ENCODE peak calls at places on chromosome 21, in five cellular contexts. J, T, D, E and H are unnamed samples.

GRCh38 chr21:17925000-17925610 is 105.9 kb upstream of the C21orf91 start:
- DNase-seq in E (no peak), D (peak), T (no peak), J (peak), H (no peak)

GRCh38 chr21:36589352-36589971 is 109.5 kb upstream of the SIM2 start:
- DNase-seq in J (no peak), T (no peak), E (no peak), D (no peak), H (no peak)

GRCh38 chr21:36321325-36322082 is 1.5 kb downstream of the MORC3 start:
- DNase-seq in D (peak), E (no peak), T (peak), J (no peak), H (no peak)

GRCh38 chr21:45504516-45505415 is 37.5 kb downstream of the SLC19A1 start:
- DNase-seq in D (no peak), J (no peak), T (no peak), E (no peak), H (no peak)

GRCh38 chr21:37658121-37658993 is 257.9 kb downstream of the KCNJ6 start:
- DNase-seq in T (no peak), D (no peak), J (no peak), E (no peak), H (no peak)

GRCh38 chr21:30234643-30235042 is 18.7 kb upstream of the CLDN8 start:
- DNase-seq in T (peak), E (no peak), D (no peak), J (no peak), H (no peak)

GRCh38 chr21:46504681-46505080 is 46.0 kb downstream of the DIP2A start:
- DNase-seq in J (no peak), T (no peak), D (no peak), E (no peak), H (no peak)

GRCh38 chr21:42760977-42761751 is 107.7 kb downstream of the PDE9A start:
- DNase-seq in E (no peak), D (no peak), T (no peak), J (no peak), H (no peak)

GRCh38 chr21:17693801-17694200 is 81.1 kb upstream of the BTG3 start:
- DNase-seq in E (no peak), D (no peak), T (no peak), J (no peak), H (no peak)

GRCh38 chr21:45975017-45975595 is 6.5 kb upstream of the COL6A1 start:
- DNase-seq in J (no peak), E (no peak), T (no peak), D (no peak), H (no peak)

GRCh38 chr21:27359141-27359540 is 392.3 kb upstream of the ADAMTS5 start:
- DNase-seq in E (no peak), D (no peak), T (no peak), J (peak), H (no peak)

GRCh38 chr21:27083144-27083543 is 116.3 kb upstream of the ADAMTS5 start:
- DNase-seq in J (no peak), D (no peak), T (no peak), E (no peak), H (no peak)

GRCh38 chr21:42037943-42038342 is 27.8 kb upstream of the ZBTB21 start:
- DNase-seq in E (no peak), T (no peak), J (no peak), D (no peak), H (no peak)

GRCh38 chr21:31110430-31110829 is 72.2 kb upstream of the KRTAP19-8 start:
- DNase-seq in J (no peak), D (no peak), E (no peak), T (no peak), H (no peak)

GRCh38 chr21:27694667-27695066 is 727.8 kb upstream of the ADAMTS5 start:
- DNase-seq in D (no peak), J (no peak), T (no peak), E (no peak), H (no peak)

GRCh38 chr21:26140185-26140584 is 30.4 kb downstream of the APP start:
- DNase-seq in J (peak), E (no peak), T (peak), D (no peak), H (peak)

GRCh38 chr21:25573409-25574206 is 33.7 kb downstream of the MRPL39 start:
- DNase-seq in E (no peak), J (peak), T (peak), D (no peak), H (peak)

GRCh38 chr21:42459583-42460215 is 36.3 kb downstream of the RSPH1 start:
- DNase-seq in J (no peak), T (no peak), D (no peak), E (no peak), H (no peak)

GRCh38 chr21:31347435-31348032 is 3.5 kb upstream of the TIAM1 start:
- DNase-seq in J (no peak), E (no peak), D (no peak), T (no peak), H (no peak)

GRCh38 chr21:33121715-33122475 is 52.0 kb downstream of the OLIG1 start:
- DNase-seq in J (no peak), E (no peak), T (no peak), D (peak), H (no peak)

GRCh38 chr21:45516071-45516670 is 26.1 kb downstream of the SLC19A1 start:
- DNase-seq in E (no peak), D (no peak), T (no peak), J (no peak), H (no peak)

GRCh38 chr21:31397515-31397926 is 53.5 kb upstream of the TIAM1 start:
- DNase-seq in J (no peak), T (no peak), E (no peak), D (no peak), H (no peak)

GRCh38 chr21:41600961-41601572 is 93.1 kb upstream of the TMPRSS2 start:
- DNase-seq in D (no peak), E (no peak), T (no peak), J (no peak), H (no peak)

GRCh38 chr21:31370281-31370892 is 26.3 kb upstream of the TIAM1 start:
- DNase-seq in E (no peak), D (no peak), T (no peak), J (no peak), H (no peak)

GRCh38 chr21:42939581-42940413 is 14.4 kb upstream of the ERVH48-1 start:
- DNase-seq in E (no peak), J (peak), D (peak), T (peak), H (peak)

GRCh38 chr21:36437745-36438128 is 42.2 kb downstream of the CLDN14 start:
- DNase-seq in T (no peak), E (no peak), D (no peak), J (peak), H (no peak)

GRCh38 chr21:29080454-29080930 is 7.0 kb upstream of the CCT8 start:
- DNase-seq in T (no peak), D (no peak), E (no peak), J (no peak), H (no peak)
- H3K4me3 ChIP-seq in T (no peak), D (no peak), E (no peak), J (no peak), H (no peak)

GRCh38 chr21:22355949-22356348 is 1357.7 kb downstream of the NCAM2 start:
- DNase-seq in T (no peak), E (no peak), J (no peak), D (no peak), H (no peak)
- H3K4me3 ChIP-seq in T (no peak), E (no peak), J (no peak), D (no peak), H (no peak)

GRCh38 chr21:34844924-34845238 is 176.1 kb downstream of the CLIC6 start:
- DNase-seq in E (no peak), T (no peak), D (no peak), J (no peak), H (no peak)

GRCh38 chr21:34846214-34846575 is 177.4 kb downstream of the CLIC6 start:
- DNase-seq in E (no peak), T (no peak), D (no peak), J (no peak), H (no peak)

GRCh38 chr21:34844033-34844923 is 175.5 kb downstream of the CLIC6 start:
- DNase-seq in D (no peak), T (no peak), E (no peak), J (no peak), H (no peak)

GRCh38 chr21:34846601-34847112 is 177.9 kb downstream of the CLIC6 start:
- DNase-seq in J (peak), D (no peak), E (no peak), T (peak), H (peak)

GRCh38 chr21:34845521-34846213 is 176.9 kb downstream of the CLIC6 start:
- DNase-seq in D (peak), J (peak), T (peak), E (no peak), H (peak)
- H3K4me3 ChIP-seq in D (no peak), J (no peak), T (no peak), E (no peak), H (no peak)

GRCh38 chr21:35024475-35024874 is 24.6 kb downstream of the RUNX1 start:
- DNase-seq in J (no peak), D (no peak), T (no peak), E (no peak), H (no peak)

GRCh38 chr21:35024071-35024420 is 25.1 kb downstream of the RUNX1 start:
- DNase-seq in E (no peak), D (no peak), J (no peak), T (no peak), H (no peak)

GRCh38 chr21:35026617-35027557 is 22.2 kb downstream of the RUNX1 start:
- DNase-seq in J (no peak), E (no peak), D (no peak), T (no peak), H (no peak)

GRCh38 chr21:35026153-35026499 is 23.0 kb downstream of the RUNX1 start:
- DNase-seq in D (no peak), T (no peak), E (no peak), J (no peak), H (no peak)

DNA sequence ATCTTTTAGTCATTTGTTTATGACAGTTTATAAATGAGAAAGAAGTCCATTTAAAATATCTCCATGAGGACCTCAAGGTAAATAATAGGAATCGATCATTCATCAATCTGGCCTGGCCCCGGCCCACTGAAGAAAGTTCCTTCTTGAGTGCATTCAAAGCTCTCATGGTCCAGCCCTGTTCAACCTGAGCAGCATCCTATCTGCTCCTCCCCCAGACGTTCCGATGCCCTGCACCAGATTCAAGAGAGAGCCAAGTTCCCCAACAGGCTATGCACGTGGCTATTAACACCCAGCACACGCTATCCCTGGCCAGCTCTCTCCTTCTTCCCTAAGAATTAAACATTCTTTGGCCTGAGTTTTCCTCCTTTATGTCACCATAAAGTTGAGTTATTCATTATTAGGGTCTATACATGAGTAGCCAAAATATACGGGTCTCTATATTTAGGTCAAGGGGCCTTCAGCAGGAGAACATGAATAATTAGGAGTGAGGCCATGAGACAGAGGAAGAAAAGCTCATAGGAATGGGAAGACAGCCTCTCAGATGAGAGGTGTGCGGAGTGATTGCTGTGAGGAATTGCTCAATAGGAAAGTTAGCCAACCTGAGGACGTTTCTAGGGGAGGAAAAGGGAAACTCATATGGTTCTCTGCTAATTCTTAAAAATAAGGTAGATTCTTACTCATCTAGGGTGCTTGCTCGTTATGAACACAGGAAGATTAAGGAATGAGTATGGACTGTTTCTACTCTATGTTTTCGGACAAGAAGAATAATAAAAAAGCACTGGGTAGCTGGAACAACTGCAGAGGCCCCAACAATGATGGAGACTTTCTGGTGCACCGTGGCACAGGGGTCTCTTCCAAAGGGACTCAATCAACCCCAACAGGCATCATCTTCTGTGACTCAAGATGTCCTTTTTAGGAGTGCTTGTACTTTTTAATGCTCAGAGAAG is 23.6 kb downstream of the RUNX1 start:
- DNase-seq in J (no peak), E (no peak), D (no peak), T (no peak), H (no peak)
- H3K4me3 ChIP-seq in J (no peak), E (no peak), D (no peak), T (no peak), H (no peak)

GRCh38 chr21:44018813-44019567 is 6.9 kb downstream of the TRAPPC10 start:
- DNase-seq in T (no peak), E (no peak), J (no peak), D (no peak), H (no peak)
- H3K4me3 ChIP-seq in T (no peak), E (no peak), J (no peak), D (no peak), H (no peak)

GRCh38 chr21:38984982-38985422 is 179.3 kb downstream of the ETS2 start:
- DNase-seq in E (no peak), T (peak), J (no peak), D (no peak), H (no peak)

GRCh38 chr21:38984568-38984967 is 178.8 kb downstream of the ETS2 start:
- DNase-seq in D (no peak), T (no peak), J (no peak), E (no peak), H (no peak)

GRCh38 chr21:38986460-38987395 is 181.0 kb downstream of the ETS2 start:
- DNase-seq in E (no peak), T (no peak), D (no peak), J (no peak), H (no peak)

GRCh38 chr21:38987551-38988210 is 182.0 kb downstream of the ETS2 start:
- DNase-seq in E (no peak), T (no peak), J (no peak), D (no peak), H (no peak)

DNA sequence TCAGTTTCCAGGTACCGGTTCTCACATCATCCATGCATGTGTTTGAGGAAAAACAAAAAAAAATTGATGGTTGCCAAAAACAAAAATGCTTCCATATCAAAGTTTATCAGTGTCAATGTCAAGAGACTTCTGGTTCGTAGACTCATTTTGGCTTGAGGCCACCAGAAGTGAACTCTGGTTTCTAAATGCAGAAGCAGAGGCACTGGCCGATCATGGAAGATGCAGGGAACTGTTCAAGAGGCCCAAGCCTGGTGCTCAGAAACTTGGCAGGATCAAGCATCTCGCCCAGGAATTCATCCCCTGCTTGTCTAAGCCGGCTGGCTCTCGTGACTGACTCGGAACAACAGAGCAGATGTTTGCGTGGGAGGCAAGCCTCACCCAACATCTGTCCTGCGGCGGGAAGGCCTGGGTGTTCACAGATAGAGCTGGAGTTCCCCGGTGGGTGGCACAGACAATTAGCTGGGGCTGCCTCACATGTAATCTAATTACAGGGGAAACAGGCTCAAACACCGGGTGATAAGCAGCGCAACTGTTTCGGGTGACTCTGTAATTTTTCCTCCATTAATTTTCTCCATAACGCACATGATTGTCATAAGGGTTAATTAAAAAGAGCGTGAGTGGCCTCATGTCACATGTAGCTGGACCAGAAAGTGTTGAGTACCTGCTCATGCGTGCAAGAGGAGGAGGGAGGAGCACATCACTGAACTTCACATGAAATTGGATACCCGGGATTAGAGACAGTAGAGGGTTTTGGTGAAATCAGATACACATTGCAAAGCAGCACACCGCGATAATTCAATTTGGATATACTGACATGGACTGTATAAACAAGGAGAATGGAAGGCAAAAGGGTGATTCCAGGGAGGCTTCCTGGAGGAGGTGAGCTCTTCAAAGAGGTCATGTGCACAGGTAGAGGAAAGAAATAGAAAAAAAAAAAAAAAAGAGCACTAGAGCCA is 180.0 kb downstream of the ETS2 start:
- DNase-seq in E (no peak), T (peak), D (peak), J (peak), H (no peak)
- H3K4me3 ChIP-seq in E (peak), T (no peak), D (no peak), J (no peak), H (no peak)

GRCh38 chr21:16195896-16196443 is 466.2 kb downstream of the USP25 start:
- DNase-seq in D (no peak), J (no peak), T (no peak), E (no peak), H (no peak)
- H3K4me3 ChIP-seq in D (peak), J (peak), T (peak), E (peak), H (no peak)

DNA sequence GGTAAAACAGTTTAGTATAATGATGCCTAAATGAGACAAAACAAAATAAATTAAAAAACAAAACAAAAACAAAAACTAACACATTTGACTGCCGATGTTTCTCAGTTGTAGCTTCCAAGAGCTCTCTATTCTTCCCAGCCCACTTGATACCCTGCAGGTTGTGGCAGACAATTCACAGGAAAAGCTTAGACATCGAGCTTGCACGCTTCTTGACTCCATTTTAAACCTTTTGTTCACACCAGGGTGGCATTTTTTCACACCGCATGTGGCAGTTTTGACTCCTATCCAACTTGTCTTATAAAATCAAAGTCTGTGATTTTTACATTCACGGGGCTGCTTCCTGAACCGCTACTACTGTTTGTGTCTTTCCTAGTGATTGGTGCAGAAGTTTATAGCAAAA is 575.9 kb downstream of the USP25 start:
- DNase-seq in E (no peak), T (no peak), D (no peak), J (no peak), H (no peak)
- H3K4me3 ChIP-seq in E (peak), T (peak), D (peak), J (no peak), H (no peak)